ENCODE peak calls at places on chromosome 9, in nine cellular contexts. C is SK-N-SH, R is HCT116, K is OCI-LY7, D is GM23338, G is PC-3, Q is hepatocyte, B is Karpas-422, P is GM23248. Z is an unnamed sample.

GRCh38 chr9:134217431-134218210 is 53.3 kb upstream of the RNU6ATAC start:
- DNase-seq in P (no peak), C (peak; percentile 37), D (peak; percentile 28), R (peak; percentile 24), Q (no peak), G (peak; percentile 14), K (peak; percentile 64), B (peak; percentile 60), Z (peak; percentile 38)

GRCh38 chr9:125361837-125362531 is 100.4 kb downstream of the GAPVD1 start:
- DNase-seq in B (peak; percentile 73), C (no peak), Q (peak; percentile 25), K (peak; percentile 43), D (peak; percentile 69), G (peak; percentile 46), R (peak; percentile 10), P (peak; percentile 36), Z (no peak)

GRCh38 chr9:113528088-113528487 is 64.6 kb downstream of the RGS3 start:
- DNase-seq in R (no peak), B (no peak), C (no peak), P (no peak), Q (no peak), G (no peak), K (no peak), D (no peak), Z (peak; percentile 21)

GRCh38 chr9:136171009-136171800 is 33.7 kb downstream of the LHX3 start:
- DNase-seq in C (no peak), Q (peak; percentile 71), R (no peak), P (no peak), B (no peak), D (peak; percentile 87), G (no peak), K (no peak), Z (peak; percentile 71)

GRCh38 chr9:73841018-73841417 is 656.1 kb upstream of the RORB start:
- DNase-seq in R (no peak), B (no peak), G (no peak), Q (no peak), P (no peak), D (peak; percentile 34), C (no peak), K (no peak), Z (no peak)

GRCh38 chr9:133461975-133462374 is 2.2 kb downstream of the CACFD1 start:
- DNase-seq in C (no peak), Q (no peak), R (no peak), K (peak; percentile 59), G (no peak), P (no peak), D (no peak), B (no peak), Z (peak; percentile 35)

GRCh38 chr9:98108540-98109031 is 10.4 kb downstream of the TRIM14 start:
- DNase-seq in D (no peak), K (peak; percentile 83), B (peak; percentile 73), C (no peak), G (no peak), P (no peak), Q (no peak), R (no peak), Z (no peak)

GRCh38 chr9:136089697-136090045 is 5.4 kb downstream of the NACC2 start:
- DNase-seq in C (peak; percentile 78), K (peak; percentile 39), P (peak; percentile 58), Q (no peak), G (peak; percentile 35), D (no peak), R (no peak), B (peak; percentile 64), Z (no peak)

GRCh38 chr9:36328798-36329411 is 70.7 kb upstream of the GNE start:
- DNase-seq in Q (peak; percentile 80), D (peak; percentile 76), P (peak; percentile 70), C (peak; percentile 62), B (peak; percentile 87), G (peak; percentile 77), K (peak; percentile 78), R (peak; percentile 63), Z (peak; percentile 29)

GRCh38 chr9:116632990-116633441 is 54.1 kb upstream of the TRIM32 start:
- DNase-seq in G (peak; percentile 6), D (no peak), B (no peak), Q (no peak), P (peak; percentile 76), K (no peak), C (no peak), R (no peak), Z (no peak)

GRCh38 chr9:5671711-5672353 is 42.9 kb downstream of the RIC1 start:
- DNase-seq in C (no peak), B (no peak), D (no peak), K (peak; percentile 87), P (no peak), Q (peak; percentile 19), G (peak; percentile 19), R (peak; percentile 78), Z (no peak)

GRCh38 chr9:8857330-8858249 is 1058.0 kb upstream of the DMAC1 start:
- DNase-seq in Q (peak; percentile 68), B (no peak), P (peak; percentile 32), G (no peak), K (no peak), D (peak; percentile 86), C (peak; percentile 72), R (no peak), Z (no peak)

GRCh38 chr9:131738838-131739191 is 1.1 kb downstream of the RAPGEF1 start:
- DNase-seq in R (no peak), P (peak; percentile 33), Q (peak; percentile 73), C (no peak), K (peak; percentile 59), B (no peak), D (peak; percentile 80), G (peak; percentile 52), Z (peak; percentile 62)

GRCh38 chr9:128055222-128056040 is 11.7 kb downstream of the NAIF1 start:
- DNase-seq in G (no peak), Q (no peak), D (peak; percentile 46), R (no peak), C (no peak), P (no peak), B (no peak), K (no peak), Z (no peak)

GRCh38 chr9:33222031-33222430 is 17.9 kb upstream of the SPINK4 start:
- DNase-seq in C (no peak), K (peak; percentile 69), B (no peak), D (no peak), P (no peak), G (peak; percentile 40), R (no peak), Q (no peak), Z (no peak)

GRCh38 chr9:124266139-124266825 is 8.5 kb downstream of the NEK6 start:
- DNase-seq in G (no peak), D (no peak), R (no peak), Q (no peak), P (peak; percentile 61), B (peak; percentile 64), K (no peak), C (no peak), Z (no peak)
- H3K4me1 ChIP-seq in G (peaks cover 29% of the 10 kb centered on the region), D (peaks cover 22% of the 10 kb centered on the region), R (peaks cover 9% of the 10 kb centered on the region), Q (peaks cover 28% of the 10 kb centered on the region), P (peaks cover 76% of the 10 kb centered on the region), B (peaks cover 97% of the 10 kb centered on the region), K (peaks cover 87% of the 10 kb centered on the region), C (peaks cover 25% of the 10 kb centered on the region), Z (peaks cover 9% of the 10 kb centered on the region)

DNA sequence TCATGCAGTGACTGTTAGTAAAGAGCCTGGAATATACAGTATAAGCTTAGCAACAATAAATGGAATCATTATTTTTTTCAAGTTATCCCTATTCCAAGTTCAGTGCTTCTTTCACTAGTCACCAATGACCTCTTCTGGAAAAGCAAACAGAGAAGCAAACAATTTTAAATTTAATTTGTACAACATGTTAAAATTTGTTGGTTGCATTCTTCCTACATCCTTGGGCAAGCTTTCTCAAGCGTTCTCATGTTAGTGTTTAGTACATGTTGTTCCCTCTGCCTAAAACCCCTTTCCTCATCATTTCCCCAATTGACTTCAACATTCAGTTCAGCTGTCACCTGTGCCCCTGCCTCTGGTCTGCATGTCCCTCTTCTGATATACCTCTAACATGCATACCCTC is 123.4 kb downstream of the SEC61B start:
- DNase-seq in Q (no peak), G (no peak), C (no peak), R (no peak), P (no peak), B (no peak), K (no peak), D (no peak), Z (no peak)
- H3K9me2 ChIP-seq in Q (no peaks in the 10 kb centered on the region), G (no peaks in the 10 kb centered on the region), C (no peaks in the 10 kb centered on the region), R (no peaks in the 10 kb centered on the region), P (no peaks in the 10 kb centered on the region), B (no peaks in the 10 kb centered on the region), K (no peaks in the 10 kb centered on the region), D (no peaks in the 10 kb centered on the region), Z (no peaks in the 10 kb centered on the region)

GRCh38 chr9:12935714-12936113 is 160.9 kb downstream of the LURAP1L start:
- DNase-seq in P (peak; percentile 61), K (no peak), B (no peak), G (no peak), C (no peak), R (no peak), Q (no peak), D (no peak), Z (no peak)
- H2AFZ ChIP-seq in P (no peak overlapping the region), K (no peak overlapping the region), B (no peak overlapping the region), G (no peak overlapping the region), C (no peak overlapping the region), R (no peak overlapping the region), Q (no peak overlapping the region), D (no peak overlapping the region), Z (no peak overlapping the region)

DNA sequence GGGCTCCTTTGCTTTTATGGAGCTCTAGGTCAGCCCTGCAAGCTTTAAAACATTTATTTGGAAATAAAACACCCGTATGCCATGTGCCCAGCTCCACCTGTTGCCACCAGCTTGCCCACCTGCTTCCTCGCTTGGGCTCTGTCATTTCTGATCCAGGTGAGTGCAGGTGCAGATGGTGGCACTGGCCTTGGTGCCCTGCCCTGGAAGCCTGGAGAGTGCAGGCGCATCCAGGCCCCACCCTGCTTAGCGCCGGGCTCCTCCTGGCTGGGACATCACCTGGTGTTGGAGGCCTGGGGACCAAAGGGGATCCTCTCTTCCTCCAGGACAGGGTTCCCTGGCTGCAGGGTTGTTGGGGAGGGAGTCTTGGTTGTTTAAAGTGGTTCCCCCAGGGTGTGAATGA is 35.8 kb downstream of the WNK2 start:
- DNase-seq in K (no peak), Q (no peak), R (no peak), B (no peak), D (no peak), C (no peak), G (no peak), P (no peak), Z (no peak)
- H3K4me1 ChIP-seq in K (peaks cover 8% of the 10 kb centered on the region), Q (peaks cover 12% of the 10 kb centered on the region), R (peaks cover 30% of the 10 kb centered on the region), B (peaks cover 9% of the 10 kb centered on the region), D (peaks cover 4% of the 10 kb centered on the region), C (peaks cover 40% of the 10 kb centered on the region), G (peaks cover 28% of the 10 kb centered on the region), P (peaks cover 6% of the 10 kb centered on the region), Z (peaks cover 33% of the 10 kb centered on the region)

GRCh38 chr9:23665635-23666034 is 160.4 kb downstream of the ELAVL2 start:
- DNase-seq in B (no peak), C (no peak), R (no peak), D (no peak), P (no peak), K (no peak), G (no peak), Q (no peak), Z (no peak)
- H3K9me2 ChIP-seq in B (no peaks in the 10 kb centered on the region), C (no peaks in the 10 kb centered on the region), R (no peaks in the 10 kb centered on the region), D (no peaks in the 10 kb centered on the region), P (no peaks in the 10 kb centered on the region), K (no peaks in the 10 kb centered on the region), G (no peaks in the 10 kb centered on the region), Q (no peaks in the 10 kb centered on the region), Z (no peaks in the 10 kb centered on the region)